ENCODE peak calls at places on chromosome X, in four cellular contexts. S, A, N and W are unnamed samples.

GRCh38 chrX:20066968-20067708 is 49.6 kb downstream of the MAP7D2 start:
- DNase-seq in S (no peak), A (no peak), N (peak), W (no peak)

GRCh38 chrX:78357342-78358055 is 30.1 kb upstream of the CYSLTR1 start:
- DNase-seq in S (no peak), A (peak), N (no peak), W (no peak)

GRCh38 chrX:42846741-42847140 is 68.8 kb upstream of the PPP1R2C start:
- DNase-seq in S (no peak), A (no peak), N (no peak), W (no peak)

GRCh38 chrX:120380699-120381098 is 18.8 kb downstream of the ATP1B4 start:
- DNase-seq in S (no peak), A (no peak), N (peak), W (no peak)

GRCh38 chrX:43328358-43328946 is 327.6 kb upstream of the MAOA start:
- DNase-seq in S (no peak), A (no peak), N (no peak), W (no peak)

GRCh38 chrX:57286507-57287251 is at the start of gene FAAH2:
- DNase-seq in S (peak), A (peak), N (no peak), W (no peak)

GRCh38 chrX:13764765-13765164 is 30.2 kb downstream of the OFD1 start:
- DNase-seq in S (peak), A (no peak), N (no peak), W (no peak)

GRCh38 chrX:71579990-71580380 is 1.7 kb downstream of the GCNA start:
- DNase-seq in S (no peak), A (no peak), N (no peak), W (no peak)

GRCh38 chrX:71143508-71143907 is 1.1 kb upstream of the NLGN3 start:
- DNase-seq in S (peak), A (peak), N (no peak), W (no peak)

GRCh38 chrX:15202458-15203177 is 67.3 kb downstream of the ASB9 start:
- DNase-seq in S (no peak), A (no peak), N (no peak), W (no peak)

GRCh38 chrX:50448565-50448964 is 22.1 kb downstream of the DGKK start:
- DNase-seq in S (no peak), A (no peak), N (peak), W (no peak)

GRCh38 chrX:63932006-63932405 is 147.0 kb upstream of the ARHGEF9 start:
- DNase-seq in S (no peak), A (no peak), N (peak), W (no peak)

GRCh38 chrX:136781180-136781797 is 557 bp upstream of the ARHGEF6 start:
- DNase-seq in S (no peak), A (no peak), N (peak), W (no peak)

GRCh38 chrX:148385471-148385870 is 114.9 kb upstream of the AFF2 start:
- DNase-seq in S (no peak), A (no peak), N (no peak), W (no peak)

GRCh38 chrX:121902463-121902862 is 855.1 kb downstream of the GLUD2 start:
- DNase-seq in S (no peak), A (no peak), N (no peak), W (no peak)

DNA sequence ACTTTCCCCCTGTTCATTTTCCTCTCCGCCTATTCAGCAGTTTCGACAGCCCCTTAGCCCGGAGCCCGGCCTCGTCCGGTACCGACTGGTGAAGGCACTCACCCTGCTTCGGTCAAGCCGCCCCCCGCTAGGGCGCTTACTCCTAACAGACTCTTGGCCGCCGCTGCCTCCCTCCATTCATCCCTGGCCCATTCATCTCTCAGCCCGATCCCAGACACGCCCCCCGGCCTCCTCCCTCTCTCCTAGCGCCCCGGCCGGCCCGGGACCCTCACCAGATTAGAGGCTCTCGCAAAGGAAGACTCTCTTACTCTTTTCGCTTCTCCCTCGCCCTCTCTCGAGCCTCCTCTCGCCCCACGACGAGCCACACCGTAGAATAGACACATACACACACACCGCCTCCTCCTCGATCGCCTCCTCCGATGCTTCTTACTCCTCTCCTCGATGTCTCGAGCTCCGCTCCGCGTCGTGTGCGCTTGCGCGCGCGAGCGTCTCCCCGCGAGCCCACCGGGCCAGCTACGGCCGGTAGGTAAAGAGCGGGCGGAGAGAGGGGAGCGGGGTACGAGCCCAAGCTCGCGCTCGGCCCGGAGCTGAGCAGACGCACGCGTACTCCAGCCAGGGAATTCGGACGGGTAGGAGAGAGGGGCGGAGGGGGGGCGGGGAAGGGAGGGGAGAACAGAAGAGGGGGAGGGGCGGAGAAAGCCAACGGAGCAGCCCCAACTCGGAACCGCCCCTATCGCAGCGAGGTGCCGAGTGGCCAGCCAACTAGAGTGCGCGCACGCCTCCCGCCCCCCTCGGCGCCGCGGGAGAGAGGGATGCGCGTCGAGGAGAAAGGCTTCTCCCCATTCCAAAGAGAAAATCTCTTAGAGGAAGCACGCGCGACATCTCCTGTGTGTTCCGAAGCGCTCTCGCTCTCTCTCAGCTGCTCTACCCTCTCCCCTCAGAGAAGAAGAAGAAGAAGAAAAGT is at the start of gene WNK3:
- DNase-seq in S (peak), A (peak), N (no peak), W (peak)
- TF ChIP-seq POLR2A in S (no peak), A (no peak), N (no peak), W (no peak)

DNA sequence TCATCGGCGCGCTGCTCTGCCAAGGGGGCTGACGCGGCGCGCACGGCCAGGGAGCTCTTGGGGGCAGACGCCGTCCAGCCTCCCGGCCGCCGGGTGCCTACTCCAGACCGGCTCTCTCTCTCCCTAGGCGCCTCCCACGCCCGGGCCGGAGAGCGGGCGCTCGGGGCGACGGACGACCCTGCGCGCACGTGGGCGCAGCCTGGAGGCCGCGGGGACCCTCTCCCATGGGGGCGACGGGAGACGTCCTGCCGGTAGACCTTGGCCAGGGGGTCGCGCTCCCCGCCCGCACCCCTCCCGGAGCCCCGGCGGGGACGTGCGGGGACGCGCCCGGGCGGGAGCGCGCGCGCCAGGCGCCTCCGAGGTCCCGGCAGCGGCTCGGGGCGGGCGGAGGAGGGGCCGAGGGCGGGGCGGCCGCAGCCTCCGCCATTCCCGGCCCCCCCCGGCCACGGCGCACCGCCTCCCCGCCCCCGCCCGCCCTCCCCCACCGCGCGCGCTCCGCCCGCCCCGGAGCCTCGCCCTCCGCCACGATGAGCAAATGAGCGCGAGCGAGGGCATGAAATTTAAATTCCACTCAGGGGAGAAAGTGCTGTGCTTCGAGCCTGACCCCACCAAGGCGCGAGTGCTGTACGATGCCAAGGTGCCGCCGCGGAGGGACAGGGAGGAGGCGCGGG is at the start of gene MSL3:
- DNase-seq in S (peak), A (no peak), N (peak), W (peak)
- TF ChIP-seq POLR2A in S (no peak), A (no peak), N (peak), W (no peak)

GRCh38 chrX:10832103-10832502 is 211.7 kb upstream of the MID1 start:
- DNase-seq in S (no peak), A (no peak), N (no peak), W (no peak)

GRCh38 chrX:10828640-10829039 is 208.3 kb upstream of the MID1 start:
- DNase-seq in S (peak), A (no peak), N (no peak), W (no peak)

DNA sequence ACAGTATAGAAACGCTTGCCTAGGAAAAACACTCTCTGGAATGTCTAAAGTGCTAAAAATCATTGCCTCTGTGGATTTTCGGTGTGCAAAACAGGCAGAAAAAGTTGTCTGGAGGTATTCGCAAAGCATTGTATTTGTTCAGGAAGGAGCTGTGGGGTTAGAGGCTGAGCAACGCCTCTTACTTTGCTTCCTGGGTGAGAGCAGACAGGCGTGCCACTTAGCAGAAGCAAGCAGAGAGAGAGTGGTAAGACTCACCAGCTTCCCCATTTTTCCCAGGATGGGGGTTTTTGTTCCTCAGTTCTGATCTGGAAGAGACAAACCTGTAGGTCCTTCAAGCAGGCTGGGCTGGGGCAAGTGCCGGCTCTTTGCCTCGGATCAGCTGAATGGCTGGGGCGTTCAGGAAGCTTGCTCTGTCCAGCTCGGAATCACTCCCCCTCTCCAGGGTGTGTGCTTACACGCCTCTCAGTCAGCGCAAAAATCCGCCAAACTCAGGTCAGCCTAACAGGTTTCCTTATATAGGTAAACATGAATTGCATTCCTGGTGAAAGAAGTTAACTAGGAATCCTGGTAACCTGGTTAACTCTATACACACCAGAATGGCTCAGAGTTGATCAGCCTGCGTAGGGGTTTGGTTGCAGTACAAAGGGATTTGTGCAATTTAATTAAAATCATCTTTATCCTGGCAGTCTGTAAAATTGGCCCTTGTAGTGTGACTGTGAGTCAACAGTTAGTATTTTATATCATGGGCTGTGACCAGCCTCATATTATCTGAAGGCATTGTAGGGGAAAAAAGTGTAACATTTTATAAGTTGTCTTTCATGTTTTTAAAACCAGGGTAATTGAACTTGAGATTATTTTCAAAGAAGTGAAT is 213.1 kb upstream of the MID1 start:
- DNase-seq in S (peak), A (peak), N (peak), W (peak)
- TF ChIP-seq POLR2A in S (no peak), A (no peak), N (no peak), W (no peak)

GRCh38 chrX:139206914-139207313 is 323.6 kb upstream of the F9 start:
- DNase-seq in S (no peak), A (no peak), N (no peak), W (no peak)

GRCh38 chrX:139202742-139203410 is 327.7 kb upstream of the F9 start:
- DNase-seq in S (no peak), A (no peak), N (no peak), W (no peak)

GRCh38 chrX:139203681-139204575 is 326.6 kb upstream of the F9 start:
- DNase-seq in S (peak), A (no peak), N (no peak), W (no peak)

GRCh38 chrX:139204576-139204902 is 326.0 kb upstream of the F9 start:
- DNase-seq in S (no peak), A (no peak), N (no peak), W (no peak)

GRCh38 chrX:139204903-139205667 is 325.5 kb upstream of the F9 start:
- DNase-seq in S (peak), A (no peak), N (no peak), W (peak)
- TF ChIP-seq POLR2A in S (no peak), A (no peak), N (no peak), W (no peak)

GRCh38 chrX:47189906-47190305 is 3.7 kb upstream of the UBA1 start:
- DNase-seq in S (no peak), A (no peak), N (no peak), W (peak)

GRCh38 chrX:47191331-47191730 is 2.3 kb upstream of the UBA1 start:
- DNase-seq in S (peak), A (no peak), N (peak), W (no peak)

GRCh38 chrX:47193475-47194241 is at the start of gene UBA1:
- DNase-seq in S (peak), A (peak), N (peak), W (peak)

GRCh38 chrX:47191806-47192401 is 1.7 kb upstream of the UBA1 start:
- DNase-seq in S (no peak), A (no peak), N (peak), W (no peak)

DNA sequence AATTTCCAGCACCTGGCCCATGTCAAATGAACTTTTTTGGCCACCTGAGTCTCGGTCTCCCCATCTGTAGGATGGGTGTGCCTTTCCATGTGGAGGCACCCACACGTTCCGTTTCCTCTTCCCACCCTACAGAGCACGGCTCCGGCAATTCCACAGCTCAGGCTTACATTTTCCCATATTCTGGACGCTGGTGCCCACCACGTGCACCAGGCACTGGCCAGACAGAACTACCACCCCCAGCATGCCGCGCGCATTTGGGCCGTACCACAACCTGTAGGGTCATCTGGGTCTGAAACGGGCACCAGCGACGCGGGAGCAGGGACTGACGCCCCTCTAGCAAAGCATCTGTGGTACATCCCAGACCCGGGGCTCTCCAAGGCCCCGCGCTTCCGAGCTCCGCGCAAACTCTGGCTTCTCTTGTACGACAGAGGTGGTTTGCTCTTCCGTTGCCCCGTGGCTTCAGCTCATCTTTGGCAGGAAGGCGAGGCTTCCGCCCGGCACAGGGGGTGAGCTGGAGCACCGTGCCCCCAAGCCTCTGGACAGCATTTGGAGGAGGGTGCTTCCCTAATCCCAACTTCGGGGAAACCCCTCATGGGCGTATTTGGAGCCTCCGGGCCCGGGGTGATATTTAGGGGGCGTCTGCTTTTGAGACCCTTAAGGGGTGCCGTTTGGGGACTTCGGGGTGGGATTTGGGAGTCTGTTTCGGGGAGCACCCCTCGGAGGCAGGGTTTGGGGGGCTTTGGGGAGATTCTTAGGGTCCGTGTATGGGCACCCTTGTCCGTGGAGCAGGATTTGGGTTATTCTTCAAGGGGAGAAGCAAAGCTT is 3.0 kb upstream of the UBA1 start:
- DNase-seq in S (peak), A (peak), N (peak), W (peak)
- TF ChIP-seq POLR2A in S (no peak), A (no peak), N (peak), W (no peak)